ENCODE peak calls at places on chromosomes 12 and 14, in six cellular contexts. M is sigmoid colon, O is HCT116, F is prostate gland, P is esophagus squamous epithelium, T is heart left ventricle. J is an unnamed sample.
A peak's percentile ranks its signal among the peaks of the same experiment; 100 is the strongest.

GRCh38 chr14:103206023-103206481 is 82.8 kb downstream of the TNFAIP2 start:
- DNase-seq in O (no peak), M (peak; percentile 75), F (no peak), T (no peak), P (no peak), J (no peak)

GRCh38 chr14:90583916-90584605 is 187.2 kb downstream of the CALM1 start:
- DNase-seq in O (no peak), P (no peak), T (no peak), M (no peak), F (no peak), J (no peak)

GRCh38 chr12:121830588-121831265 is 26.9 kb downstream of the SETD1B start:
- DNase-seq in M (no peak), P (no peak), F (no peak), O (no peak), T (no peak), J (no peak)

GRCh38 chr12:94942663-94943062 is 60.8 kb downstream of the NDUFA12 start:
- DNase-seq in P (no peak), T (no peak), O (no peak), F (no peak), M (no peak), J (no peak)

GRCh38 chr12:132484891-132485441 is 5.0 kb upstream of the FBRSL1 start:
- DNase-seq in T (peak; percentile 27), M (no peak), F (no peak), O (no peak), P (no peak), J (no peak)

GRCh38 chr14:50892255-50892654 is 20.4 kb downstream of the ABHD12B start:
- DNase-seq in O (no peak), F (no peak), M (no peak), T (no peak), P (no peak), J (no peak)

GRCh38 chr12:47946413-47947107 is 16.8 kb upstream of the TMEM106C start:
- DNase-seq in T (no peak), M (peak; percentile 42), F (no peak), P (no peak), O (no peak), J (no peak)

GRCh38 chr12:47781479-47782371 is 8.7 kb downstream of the SLC48A1 start:
- DNase-seq in M (no peak), T (no peak), P (no peak), O (no peak), F (peak; percentile 88), J (no peak)

GRCh38 chr14:102622262-102622885 is 29.9 kb downstream of the RCOR1 start:
- DNase-seq in O (no peak), F (no peak), M (no peak), T (no peak), P (no peak), J (peak; percentile 50)

GRCh38 chr12:38872181-38872580 is 33.2 kb downstream of the CPNE8 start:
- DNase-seq in M (no peak), T (no peak), F (no peak), P (no peak), O (no peak), J (no peak)

GRCh38 chr12:118059645-118060275 is 1.2 kb downstream of the WSB2 start:
- DNase-seq in T (no peak), O (no peak), P (no peak), F (no peak), M (no peak), J (no peak)

GRCh38 chr14:96584199-96584906 is 82.2 kb downstream of the PAPOLA start:
- DNase-seq in F (no peak), O (peak; percentile 33), T (no peak), M (peak; percentile 61), P (no peak), J (peak; percentile 80)

GRCh38 chr14:51369814-51370213 is 129.8 kb downstream of the TMX1 start:
- DNase-seq in T (no peak), O (peak; percentile 18), P (no peak), M (no peak), F (no peak), J (no peak)

GRCh38 chr12:106955377-106956047 is at the start of gene TMEM263:
- DNase-seq in T (peak; percentile 97), O (peak; percentile 45), F (peak; percentile 89), P (peak; percentile 28), M (peak; percentile 98), J (peak; percentile 87)

GRCh38 chr14:99732436-99733220 is 48.5 kb downstream of the CYP46A1 start:
- DNase-seq in O (no peak), F (no peak), T (peak; percentile 27), P (no peak), M (peak; percentile 62), J (peak; percentile 83)

GRCh38 chr12:54166543-54167499 is 22.0 kb downstream of the SMUG1 start:
- DNase-seq in O (no peak), P (no peak), M (no peak), T (no peak), F (no peak), J (no peak)

GRCh38 chr12:111904438-111904837 is 62.4 kb downstream of the MAPKAPK5 start:
- DNase-seq in T (no peak), M (no peak), F (no peak), O (no peak), P (no peak), J (no peak)

GRCh38 chr12:116213885-116214527 is 63.5 kb downstream of the MED13L start:
- DNase-seq in M (no peak), T (no peak), P (no peak), F (no peak), O (no peak), J (no peak)

GRCh38 chr12:116426391-116427136 is 132.6 kb upstream of the MAP1LC3B2 start:
- DNase-seq in M (peak; percentile 85), F (no peak), T (peak; percentile 74), P (no peak), O (peak; percentile 87), J (peak; percentile 92)

GRCh38 chr12:28114488-28114887 is 75.8 kb upstream of the CCDC91 start:
- DNase-seq in P (no peak), F (no peak), M (no peak), O (no peak), T (no peak), J (no peak)

GRCh38 chr12:113172185-113172584 is 13.1 kb downstream of the DDX54 start:
- DNase-seq in T (no peak), P (no peak), O (no peak), M (no peak), F (no peak), J (no peak)

GRCh38 chr14:101001311-101002069 is 98.0 kb upstream of the RTL1 start:
- DNase-seq in F (no peak), T (no peak), O (no peak), P (no peak), M (no peak), J (no peak)

DNA sequence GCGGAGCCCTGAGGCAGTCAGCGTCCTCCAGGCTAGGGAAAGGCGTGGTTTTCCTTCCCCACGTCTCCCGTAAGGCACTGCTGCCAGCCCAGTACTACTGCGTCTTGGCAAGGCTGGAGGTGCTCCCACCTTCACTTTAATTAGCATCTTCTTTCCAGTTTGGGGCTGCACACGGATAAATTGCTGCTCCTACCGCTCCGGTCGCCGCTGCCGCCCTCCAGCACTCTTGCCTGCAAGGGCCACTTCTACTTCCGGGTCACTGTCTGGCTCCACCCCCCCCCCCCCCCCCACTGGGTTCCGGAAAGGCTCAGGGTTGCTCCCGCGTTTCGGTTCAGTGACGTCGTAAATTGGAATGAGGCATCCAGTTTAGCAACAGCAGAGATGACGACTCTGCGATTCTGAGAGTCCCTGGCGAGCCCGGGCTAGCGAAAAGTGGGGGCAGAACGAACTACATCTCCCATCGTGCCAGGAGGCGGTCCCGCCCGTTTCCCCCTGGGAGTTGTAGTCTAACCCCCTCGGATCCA is at the start of gene NEDD8:
- DNase-seq in M (peak; percentile 98), T (peak; percentile 95), P (peak; percentile 73), O (peak; percentile 81), F (peak; percentile 90), J (peak; percentile 99)
- TF ChIP-seq POLR2A in M (peak; percentile 77), T (peak; percentile 63), P (peak; percentile 63), O (peak; percentile 63), F (peak; percentile 43), J (no peak)

DNA sequence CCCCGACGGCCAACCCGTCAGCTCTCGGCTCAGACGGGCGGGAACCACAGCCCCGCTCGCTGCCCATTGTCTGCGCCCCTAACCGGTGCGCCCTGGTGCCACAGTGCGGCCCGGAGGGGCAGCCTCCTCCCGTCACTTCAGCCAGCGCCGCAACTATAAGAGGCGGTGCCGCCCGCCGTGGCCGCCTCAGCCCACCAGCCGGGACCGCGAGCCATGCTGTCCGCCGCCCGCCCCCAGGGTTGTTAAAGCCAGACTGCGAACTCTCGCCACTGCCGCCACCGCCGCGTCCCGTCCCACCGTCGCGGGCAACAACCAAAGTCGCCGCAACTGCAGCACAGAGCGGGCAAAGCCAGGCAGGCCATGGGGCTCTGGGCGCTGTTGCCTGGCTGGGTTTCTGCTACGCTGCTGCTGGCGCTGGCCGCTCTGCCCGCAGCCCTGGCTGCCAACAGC is at the start of gene WNT1:
- DNase-seq in O (no peak), P (no peak), F (no peak), T (no peak), M (no peak), J (no peak)
- TF ChIP-seq CTCF in O (no peak), P (no peak), F (no peak), T (peak; percentile 4), M (no peak), J (no peak)

DNA sequence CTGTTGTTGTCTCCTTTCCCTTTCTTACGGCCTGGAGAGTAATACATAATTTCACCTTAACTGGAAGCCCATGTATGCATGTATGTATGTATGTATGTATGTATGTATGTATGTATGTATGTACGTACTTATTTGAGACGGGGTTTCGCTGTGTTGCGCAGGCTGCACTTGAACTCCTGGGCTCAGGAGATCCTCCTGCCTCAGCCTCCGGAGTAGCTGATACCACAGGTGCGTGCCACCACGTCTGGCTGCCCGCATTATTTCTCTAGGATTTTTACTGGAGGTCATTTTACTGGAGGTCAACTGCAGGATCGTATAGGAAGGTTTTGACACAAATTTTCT is 644 bp upstream of the OS9 start:
- DNase-seq in T (no peak), O (no peak), P (no peak), M (no peak), F (no peak), J (no peak)
- H3K4me3 ChIP-seq in T (no peak overlapping the region), O (peak overlapping the region; percentile 95), P (peak overlapping the region; percentile 88), M (peak overlapping the region; percentile 34), F (no peak overlapping the region), J (no peak overlapping the region)

GRCh38 chr12:123976227-123976826 is 3.3 kb downstream of the ZNF664 start:
- DNase-seq in O (no peak), F (no peak), T (no peak), M (no peak), P (no peak), J (no peak)

GRCh38 chr12:123983822-123984485 is 10.9 kb downstream of the ZNF664 start:
- DNase-seq in T (no peak), F (peak; percentile 27), M (no peak), O (peak; percentile 60), P (no peak), J (no peak)

GRCh38 chr12:123984903-123985302 is 11.9 kb downstream of the ZNF664 start:
- DNase-seq in M (no peak), O (no peak), P (no peak), T (no peak), F (no peak), J (no peak)

GRCh38 chr12:123982269-123982668 is 9.3 kb downstream of the ZNF664 start:
- DNase-seq in O (no peak), T (no peak), F (no peak), P (no peak), M (no peak), J (no peak)

DNA sequence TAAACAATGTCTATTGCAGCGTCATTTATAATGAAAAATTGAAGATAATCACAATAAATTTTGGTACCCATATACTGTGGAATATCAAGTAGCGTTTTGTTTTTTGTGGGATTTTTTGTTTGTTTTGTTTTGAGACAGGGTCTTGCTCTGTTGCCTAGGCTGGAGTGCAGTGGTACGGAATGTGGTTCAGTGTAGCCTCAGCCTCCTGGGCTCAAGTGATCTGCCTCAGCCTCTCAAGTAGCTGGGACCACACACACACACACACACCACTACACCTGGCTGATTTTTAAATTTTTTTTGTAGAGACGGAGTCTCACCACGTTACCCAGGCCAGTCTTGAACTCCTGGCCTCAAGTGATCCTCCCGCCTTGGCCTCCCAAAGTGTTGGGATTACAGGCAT is 6.6 kb downstream of the ZNF664 start:
- DNase-seq in O (no peak), M (no peak), P (no peak), T (no peak), F (no peak), J (no peak)
- TF ChIP-seq POLR2A in O (no peak), M (no peak), P (no peak), T (no peak), F (no peak), J (no peak)

J was measured in lower leg skin.